ENCODE peak calls at places on chromosomes 7 and 10, in five cellular contexts. A, L, X, Y and B are unnamed samples.

GRCh38 chr10:3926675-3927525 is 141.9 kb upstream of the KLF6 start:
- DNase-seq in A (peak), X (no peak), Y (no peak), L (no peak), B (no peak)

GRCh38 chr10:23981520-23982309 is 227.2 kb upstream of the KIAA1217 start:
- DNase-seq in X (no peak), Y (no peak), A (no peak), L (no peak), B (no peak)

GRCh38 chr7:29565186-29565540 is 1.5 kb downstream of the PRR15 start:
- DNase-seq in X (no peak), Y (peak), L (no peak), A (peak), B (no peak)

GRCh38 chr10:74728225-74728624 is 98.2 kb upstream of the KAT6B start:
- DNase-seq in L (no peak), X (no peak), A (no peak), Y (no peak), B (no peak)

GRCh38 chr7:116740758-116741462 is 68.9 kb downstream of the MET start:
- DNase-seq in X (no peak), Y (no peak), L (no peak), A (no peak), B (no peak)

GRCh38 chr7:27395626-27396025 is 153.0 kb downstream of the EVX1 start:
- DNase-seq in X (no peak), Y (no peak), A (no peak), L (no peak), B (no peak)

GRCh38 chr10:104197364-104197763 is 34.8 kb downstream of the CFAP43 start:
- DNase-seq in L (no peak), A (no peak), X (no peak), Y (no peak), B (no peak)

GRCh38 chr7:12729112-12729511 is 41.7 kb downstream of the ARL4A start:
- DNase-seq in L (peak), X (peak), A (peak), Y (peak), B (peak)

GRCh38 chr10:110495731-110496552 is 1.8 kb upstream of the DUSP5 start:
- DNase-seq in Y (no peak), A (peak), X (peak), L (peak), B (peak)

GRCh38 chr10:90125406-90125805 is 424.0 kb downstream of the KIF20B start:
- DNase-seq in A (no peak), X (no peak), Y (no peak), L (no peak), B (no peak)

GRCh38 chr10:100739516-100740368 is 5.6 kb upstream of the PAX2 start:
- DNase-seq in L (no peak), X (peak), A (no peak), Y (no peak), B (no peak)

GRCh38 chr10:21449288-21449966 is 76.1 kb downstream of the SKIDA1 start:
- DNase-seq in X (no peak), A (no peak), L (no peak), Y (peak), B (no peak)

GRCh38 chr10:110995301-110995700 is 75.9 kb downstream of the SHOC2 start:
- DNase-seq in A (no peak), Y (no peak), X (no peak), L (no peak), B (no peak)

GRCh38 chr10:79259834-79260233 is 87.4 kb upstream of the PPIF start:
- DNase-seq in A (no peak), Y (no peak), X (no peak), L (no peak), B (no peak)

GRCh38 chr10:102040305-102040704 is 15.7 kb downstream of the ARMH3 start:
- DNase-seq in L (no peak), Y (no peak), A (peak), X (no peak), B (no peak)

GRCh38 chr7:105691692-105692564 is 110.6 kb upstream of the EFCAB10 start:
- DNase-seq in A (peak), Y (peak), L (peak), X (peak), B (peak)

GRCh38 chr10:93600446-93600860 is 582 bp downstream of the RBP4 start:
- DNase-seq in A (no peak), L (no peak), X (no peak), Y (no peak), B (no peak)

GRCh38 chr7:156988605-156989185 is 21.8 kb downstream of the MNX1 start:
- DNase-seq in L (no peak), X (no peak), Y (no peak), A (no peak), B (no peak)

GRCh38 chr10:94115725-94116124 is 122.0 kb downstream of the PLCE1 start:
- DNase-seq in Y (no peak), L (no peak), X (no peak), A (peak), B (no peak)

GRCh38 chr10:124865676-124866075 is 64.1 kb downstream of the ABRAXAS2 start:
- DNase-seq in L (no peak), Y (no peak), A (no peak), X (no peak), B (no peak)

GRCh38 chr7:33044986-33045385 is 17.6 kb downstream of the NT5C3A start:
- DNase-seq in A (no peak), Y (no peak), X (no peak), L (no peak), B (no peak)

GRCh38 chr7:117323585-117323876 is 673 bp upstream of the WNT2 start:
- DNase-seq in Y (no peak), X (no peak), L (no peak), A (no peak), B (no peak)

GRCh38 chr10:43899224-43899959 is 250.7 kb upstream of the ZNF32 start:
- DNase-seq in L (no peak), A (no peak), Y (no peak), X (no peak), B (no peak)

GRCh38 chr10:133350283-133350949 is 3.2 kb downstream of the PRAP1 start:
- DNase-seq in A (no peak), X (peak), L (no peak), Y (no peak), B (no peak)

GRCh38 chr10:49109669-49110335 is 5.5 kb downstream of the VSTM4 start:
- DNase-seq in Y (no peak), X (peak), A (peak), L (peak), B (peak)

GRCh38 chr7:26513948-26514347 is 222.3 kb downstream of the SNX10 start:
- DNase-seq in X (no peak), A (no peak), Y (no peak), L (no peak), B (no peak)

GRCh38 chr7:106895246-106895864 is 30.3 kb downstream of the PIK3CG start:
- DNase-seq in X (no peak), A (no peak), Y (peak), L (no peak), B (no peak)

GRCh38 chr7:94656925-94657731 is 1.2 kb upstream of the SGCE start:
- DNase-seq in X (no peak), L (peak), Y (peak), A (peak), B (no peak)

GRCh38 chr7:106415433-106415832 is 130.7 kb upstream of the NAMPT start:
- DNase-seq in X (no peak), L (no peak), Y (no peak), A (peak), B (no peak)

GRCh38 chr7:103918928-103919868 is 70.3 kb downstream of the RELN start:
- DNase-seq in A (no peak), Y (no peak), L (no peak), X (no peak), B (no peak)

GRCh38 chr7:96248405-96248804 is 73.5 kb downstream of the SLC25A13 start:
- DNase-seq in L (no peak), X (no peak), Y (no peak), A (no peak), B (no peak)

GRCh38 chr10:103021897-103022286 is 103.8 kb downstream of the CNNM2 start:
- DNase-seq in L (no peak), Y (no peak), A (peak), X (no peak), B (no peak)

GRCh38 chr10:126458453-126458852 is 70.2 kb upstream of the ADAM12 start:
- DNase-seq in L (no peak), Y (no peak), X (no peak), A (peak), B (no peak)

GRCh38 chr7:87475359-87476178 is at the start of gene ABCB4:
- DNase-seq in L (no peak), X (no peak), Y (no peak), A (no peak), B (peak)

GRCh38 chr7:40621592-40621998 is 486.8 kb downstream of the SUGCT start:
- DNase-seq in X (no peak), A (no peak), L (no peak), Y (no peak), B (no peak)

GRCh38 chr10:27678166-27678565 is 67.5 kb downstream of the MKX start:
- DNase-seq in L (no peak), Y (no peak), X (no peak), A (no peak), B (no peak)

GRCh38 chr10:3825244-3825643 is 40.2 kb upstream of the KLF6 start:
- DNase-seq in Y (no peak), A (peak), L (no peak), X (no peak), B (no peak)

DNA sequence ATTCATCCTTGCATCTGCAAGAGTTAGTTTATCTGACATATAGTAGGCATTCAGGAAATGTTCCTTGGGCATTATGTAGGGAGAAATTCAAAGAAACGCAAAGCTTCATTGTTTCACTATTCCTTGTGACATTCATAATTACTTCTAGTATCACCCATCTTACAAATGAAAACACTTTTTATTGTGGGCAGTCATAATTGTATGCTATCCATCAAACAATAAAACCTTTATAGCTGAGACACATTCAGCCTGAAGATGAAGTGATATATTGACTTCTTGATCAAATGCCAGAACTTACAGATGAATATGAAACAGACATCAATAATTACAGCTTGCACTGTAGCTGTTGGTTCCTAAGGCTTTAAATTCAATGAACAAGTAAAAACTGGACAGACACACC is 36.4 kb downstream of the FAM204A start:
- DNase-seq in X (no peak), Y (no peak), A (no peak), L (no peak), B (no peak)
- H3K4me3 ChIP-seq in X (no peak), Y (no peak), A (no peak), L (no peak), B (no peak)

GRCh38 chr10:33570495-33570894 is 236.0 kb upstream of the NRP1 start:
- DNase-seq in L (no peak), A (no peak), X (no peak), Y (no peak), B (peak)
- TF ChIP-seq POLR2A in L (no peak), A (no peak), X (no peak), Y (no peak), B (no peak)

GRCh38 chr10:66627156-66627555 is 298.7 kb upstream of the LRRTM3 start:
- DNase-seq in X (no peak), L (no peak), Y (peak), A (no peak), B (no peak)
- TF ChIP-seq CTCF in X (no peak), L (no peak), Y (peak), A (no peak), B (no peak)

GRCh38 chr7:99383203-99383602 is 8.7 kb downstream of the ARPC1B start:
- DNase-seq in X (no peak), A (no peak), L (no peak), Y (no peak), B (no peak)

GRCh38 chr7:99383791-99384370 is 9.4 kb downstream of the ARPC1B start:
- DNase-seq in A (no peak), X (no peak), Y (no peak), L (no peak), B (no peak)

GRCh38 chr7:99380032-99380822 is 5.7 kb downstream of the ARPC1B start:
- DNase-seq in Y (peak), A (peak), L (no peak), X (no peak), B (peak)

GRCh38 chr7:99380823-99381663 is 6.5 kb downstream of the ARPC1B start:
- DNase-seq in X (no peak), Y (no peak), A (no peak), L (no peak), B (no peak)

GRCh38 chr7:99381664-99382075 is 7.1 kb downstream of the ARPC1B start:
- DNase-seq in A (no peak), L (no peak), Y (no peak), X (no peak), B (no peak)
- H3K4me3 ChIP-seq in A (no peak), L (no peak), Y (no peak), X (no peak), B (no peak)

GRCh38 chr7:51007708-51008505 is 225.2 kb upstream of the GRB10 start:
- DNase-seq in A (no peak), Y (no peak), X (no peak), L (no peak), B (no peak)

GRCh38 chr7:51012569-51013217 is 230.0 kb upstream of the GRB10 start:
- DNase-seq in A (no peak), X (no peak), Y (no peak), L (no peak), B (no peak)

GRCh38 chr7:51011710-51012350 is 229.1 kb upstream of the GRB10 start:
- DNase-seq in X (no peak), A (no peak), Y (no peak), L (no peak), B (no peak)

GRCh38 chr7:51010534-51010933 is 227.8 kb upstream of the GRB10 start:
- DNase-seq in L (no peak), A (no peak), X (no peak), Y (no peak), B (peak)

DNA sequence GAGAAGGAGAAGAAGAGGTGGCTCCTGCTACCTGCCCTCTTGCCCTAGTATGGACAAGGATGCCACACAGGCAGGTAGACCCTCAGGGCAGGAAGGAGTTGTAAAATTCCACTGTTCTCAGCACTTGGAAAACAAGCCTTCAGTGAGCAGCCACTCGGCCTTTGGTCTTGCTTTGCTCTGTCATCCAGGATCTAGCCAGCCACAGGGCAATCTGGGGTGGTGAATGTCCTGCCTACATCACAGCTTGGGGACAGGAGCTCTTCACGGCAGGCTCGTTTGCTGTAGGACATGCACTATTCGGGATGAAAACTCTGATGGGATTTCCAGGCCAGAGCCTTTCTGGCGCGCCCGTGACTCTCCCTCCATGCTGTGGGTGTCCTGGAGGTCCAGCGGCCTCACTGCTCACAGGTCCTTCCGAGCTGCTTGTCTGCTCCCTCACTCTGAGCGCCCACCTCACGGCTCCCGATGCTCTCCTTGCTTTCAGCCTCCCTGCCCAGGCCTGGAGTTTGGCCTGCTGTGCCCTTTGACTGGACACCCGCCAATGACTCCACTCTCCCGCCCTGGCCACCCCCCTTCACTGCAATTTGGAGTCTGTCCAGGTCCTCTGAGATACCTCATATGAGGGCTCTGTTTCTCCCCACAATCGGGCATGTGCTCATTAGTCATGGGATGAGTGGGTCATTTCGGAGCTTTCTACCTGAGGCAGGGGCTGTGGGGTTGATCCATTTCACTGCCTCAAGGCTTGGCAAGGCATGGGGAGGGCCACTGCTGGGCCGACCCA is 227.2 kb upstream of the GRB10 start:
- DNase-seq in X (no peak), Y (no peak), A (peak), L (no peak), B (peak)
- TF ChIP-seq POLR2A in X (no peak), Y (no peak), A (no peak), L (no peak), B (no peak)

DNA sequence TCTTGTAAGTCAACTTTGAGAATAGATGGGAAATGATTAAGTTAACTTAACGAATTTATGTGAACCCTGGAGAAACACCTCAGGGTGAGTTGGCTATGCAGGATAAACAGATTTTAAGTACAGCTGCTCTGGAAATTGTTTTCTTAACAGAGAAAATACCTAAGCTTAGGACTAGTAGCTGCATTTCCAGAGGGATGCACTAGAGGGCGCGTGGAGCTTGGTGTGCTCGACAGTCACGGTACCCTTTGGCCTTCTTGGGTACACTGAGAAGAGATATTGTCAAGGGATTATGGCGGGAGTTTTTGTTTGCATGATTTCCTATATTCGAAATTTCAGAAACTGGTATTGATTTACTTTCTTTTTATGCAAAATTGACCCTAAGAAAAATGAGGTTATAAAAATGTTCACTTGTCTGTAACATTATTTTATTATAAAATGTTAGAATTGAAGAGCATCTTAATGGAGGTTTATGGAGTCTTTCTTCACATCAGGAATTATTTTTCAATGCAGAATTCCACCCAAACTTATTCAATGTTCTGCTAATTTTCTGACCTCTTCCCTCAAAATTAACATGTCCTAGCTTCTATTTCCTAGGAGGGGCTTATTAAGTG is 58.4 kb upstream of the MYO3A start:
- DNase-seq in Y (peak), L (peak), A (peak), X (no peak), B (peak)
- TF ChIP-seq CTCF in Y (peak), L (peak), A (peak), X (peak), B (peak)